ENCODE peak calls at places on chromosomes 11 and 22, in five cellular contexts. X, S, V, A and Z are unnamed samples.

GRCh38 chr11:17443000-17443399 is 33.6 kb downstream of the ABCC8 start:
- DNase-seq in A (no peak), S (no peak), V (no peak), X (no peak), Z (no peak)

GRCh38 chr11:19185036-19185435 is 16.7 kb downstream of the CSRP3 start:
- DNase-seq in A (no peak), X (no peak), V (no peak), S (no peak), Z (no peak)

GRCh38 chr11:111443640-111444039 is 64.6 kb upstream of the POU2AF1 start:
- DNase-seq in A (no peak), X (no peak), S (no peak), V (no peak), Z (no peak)

GRCh38 chr11:47532597-47533213 is 20.2 kb downstream of the CELF1 start:
- DNase-seq in V (no peak), X (no peak), A (no peak), S (no peak), Z (no peak)

GRCh38 chr11:100831929-100832480 is 144.9 kb downstream of the ARHGAP42 start:
- DNase-seq in S (no peak), X (peak; percentile 69), V (no peak), A (peak; percentile 11), Z (no peak)

GRCh38 chr11:117425679-117426296 is 98.1 kb downstream of the CEP164 start:
- DNase-seq in S (no peak), V (no peak), X (no peak), A (no peak), Z (no peak)

GRCh38 chr22:37162221-37163095 is 12.7 kb upstream of the IL2RB start:
- DNase-seq in X (no peak), V (peak; percentile 58), S (no peak), A (no peak), Z (no peak)

GRCh38 chr11:62611705-62612365 is 740 bp downstream of the EML3 start:
- DNase-seq in X (peak; percentile 83), S (peak; percentile 52), V (peak; percentile 84), A (peak; percentile 39), Z (no peak)

GRCh38 chr11:40190294-40190693 is 1269.2 kb downstream of the LRRC4C start:
- DNase-seq in V (no peak), X (no peak), A (no peak), S (no peak), Z (no peak)

GRCh38 chr11:62324738-62325556 is 12.3 kb upstream of the ASRGL1 start:
- DNase-seq in X (no peak), V (no peak), A (peak; percentile 47), S (peak; percentile 66), Z (peak; percentile 40)

GRCh38 chr11:124170801-124171586 is 12.2 kb upstream of the OR10D3 start:
- DNase-seq in S (peak; percentile 34), A (no peak), X (no peak), V (peak; percentile 62), Z (no peak)

GRCh38 chr11:103035656-103036434 is 56.1 kb downstream of the DCUN1D5 start:
- DNase-seq in A (peak; percentile 77), V (no peak), X (no peak), S (peak; percentile 96), Z (peak; percentile 88)

GRCh38 chr11:23856654-23857053 is 640.2 kb upstream of the LUZP2 start:
- DNase-seq in A (peak; percentile 27), V (no peak), S (peak; percentile 8), X (no peak), Z (peak; percentile 58)

GRCh38 chr11:86938203-86938899 is 16.8 kb downstream of the FZD4 start:
- DNase-seq in S (no peak), A (peak; percentile 5), V (no peak), X (no peak), Z (no peak)

GRCh38 chr11:297666-298405 is 1.5 kb downstream of the IFITM5 start:
- DNase-seq in S (no peak), V (peak; percentile 73), X (peak; percentile 55), A (no peak), Z (no peak)

GRCh38 chr11:100687032-100687629 is at the start of gene ARHGAP42:
- DNase-seq in A (peak; percentile 63), S (peak; percentile 72), X (peak; percentile 81), V (peak; percentile 92), Z (peak; percentile 33)

GRCh38 chr11:117096140-117096972 is 1.9 kb downstream of the SIK3 start:
- DNase-seq in X (no peak), S (no peak), V (no peak), A (no peak), Z (no peak)

GRCh38 chr11:121321614-121322243 is 29.2 kb downstream of the SC5D start:
- DNase-seq in A (peak; percentile 60), S (peak; percentile 76), V (no peak), X (no peak), Z (peak; percentile 38)

GRCh38 chr11:24754406-24754805 is 257.6 kb downstream of the LUZP2 start:
- DNase-seq in A (peak; percentile 50), X (no peak), S (peak; percentile 11), V (no peak), Z (peak; percentile 69)

GRCh38 chr11:10931761-10932700 is 74.2 kb upstream of the ZBED5 start:
- DNase-seq in V (peak; percentile 79), S (peak; percentile 30), A (peak; percentile 53), X (peak; percentile 78), Z (no peak)

GRCh38 chr11:64306876-64307622 is 1.7 kb downstream of the ESRRA start:
- DNase-seq in S (no peak), X (peak; percentile 81), V (peak; percentile 79), A (no peak), Z (no peak)

GRCh38 chr11:67522844-67523555 is at the start of gene CABP2:
- DNase-seq in A (no peak), V (peak; percentile 46), X (no peak), S (no peak), Z (no peak)

GRCh38 chr11:120652705-120653335 is 141.3 kb downstream of the GRIK4 start:
- DNase-seq in V (no peak), S (peak; percentile 37), A (peak; percentile 5), X (no peak), Z (no peak)

GRCh38 chr11:73193251-73194033 is 24.6 kb upstream of the P2RY2 start:
- DNase-seq in V (peak; percentile 53), S (peak; percentile 85), X (no peak), A (peak; percentile 36), Z (peak; percentile 40)

GRCh38 chr22:23219787-23220484 is 39.6 kb downstream of the BCR start:
- DNase-seq in S (peak; percentile 27), A (peak; percentile 85), X (peak; percentile 79), V (peak; percentile 91), Z (peak; percentile 75)

GRCh38 chr11:38448284-38448683 is 1850.2 kb upstream of the RAG2 start:
- DNase-seq in A (peak; percentile 14), V (no peak), X (no peak), S (peak; percentile 46), Z (peak; percentile 7)

GRCh38 chr11:27904358-27905055 is 203.4 kb downstream of the KIF18A start:
- DNase-seq in V (no peak), S (peak; percentile 85), A (peak; percentile 67), X (no peak), Z (peak; percentile 84)

GRCh38 chr22:41076857-41077256 is 15.5 kb upstream of the EP300 start:
- DNase-seq in S (no peak), V (no peak), A (no peak), X (no peak), Z (no peak)

GRCh38 chr11:110830344-110831141 is 118.3 kb upstream of the ARHGAP20 start:
- DNase-seq in V (no peak), A (peak; percentile 83), X (no peak), S (no peak), Z (peak; percentile 84)

GRCh38 chr11:8019671-8020597 is 32.8 kb downstream of the EIF3F start:
- DNase-seq in A (peak; percentile 49), X (no peak), S (no peak), V (peak; percentile 77), Z (peak; percentile 39)
- TF ChIP-seq CTCF in A (no peak), X (no peak), S (no peak), V (no peak), Z (no peak)

DNA sequence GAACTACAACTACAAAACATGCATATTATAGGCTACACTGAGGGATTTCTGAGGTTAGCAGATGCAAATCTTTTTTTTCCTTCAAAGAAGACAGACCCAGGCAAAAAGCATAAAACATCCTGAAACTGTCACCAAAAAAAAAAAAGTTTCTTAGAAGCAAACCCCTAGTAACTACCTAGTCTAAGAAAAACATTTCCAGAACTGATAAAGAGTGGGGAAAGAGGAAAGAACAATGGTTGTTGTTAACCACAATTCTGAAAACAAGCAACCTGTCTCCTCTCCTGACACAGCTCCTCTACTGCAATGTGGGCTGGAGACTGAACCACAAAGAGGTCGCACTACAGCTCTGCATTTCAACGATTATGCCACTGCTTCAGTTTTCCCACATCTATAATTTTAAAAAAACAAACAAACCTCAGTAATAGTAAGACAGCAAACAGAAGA is 15.0 kb downstream of the DENND5A start:
- DNase-seq in A (no peak), S (no peak), X (no peak), V (no peak), Z (no peak)
- H3K4me3 ChIP-seq in A (no peak overlapping the region), S (no peak overlapping the region), X (no peak overlapping the region), V (no peak overlapping the region), Z (no peak overlapping the region)

DNA sequence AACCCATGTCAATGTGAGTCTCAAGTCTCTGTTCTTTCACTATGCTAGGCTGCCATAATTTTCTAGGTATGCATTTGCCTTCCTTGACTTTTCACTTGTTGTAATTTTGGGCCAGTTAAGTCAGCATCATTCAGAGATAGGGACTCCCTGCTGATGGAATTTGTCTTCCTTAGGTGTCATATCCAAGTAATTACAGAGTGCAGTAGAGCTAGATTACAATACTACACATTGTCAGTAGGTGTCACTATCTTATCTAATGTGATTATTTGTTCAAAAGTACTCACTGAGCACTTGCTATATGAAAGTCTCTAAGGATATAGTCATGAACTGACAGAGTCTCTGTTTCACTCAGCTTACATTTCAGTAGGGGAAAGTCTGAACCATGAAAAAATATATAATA is 25.0 kb upstream of the SYN3 start:
- DNase-seq in V (no peak), X (no peak), S (peak; percentile 17), A (no peak), Z (peak; percentile 27)
- TF ChIP-seq CTCF in V (no peak), X (no peak), S (peak; percentile 27), A (no peak), Z (no peak)

GRCh38 chr11:104623518-104623917 is 274.7 kb downstream of the CASP12 start:
- DNase-seq in X (no peak), V (no peak), S (peak; percentile 89), A (peak; percentile 64), Z (peak; percentile 82)
- H3K4me3 ChIP-seq in X (no peak overlapping the region), V (no peak overlapping the region), S (peak overlapping the region; percentile 3), A (no peak overlapping the region), Z (no peak overlapping the region)